ENCODE peak calls at places on chromosome 10, in six cellular contexts. G is HFFc6, P is epithelial cell of prostate, X is progenitor cell of endocrine pancreas, D is non-pigmented ciliary epithelial cell, C is NCI-H1092. Y is an unnamed sample.

GRCh38 chr10:77320852-77321496 is 316.6 kb downstream of the KCNMA1 start:
- DNase-seq in G (peak; percentile 82), C (no peak), D (no peak), P (no peak), X (no peak), Y (no peak)

GRCh38 chr10:71717056-71717755 is 2.4 kb downstream of the C10orf105 start:
- DNase-seq in X (no peak), C (no peak), P (no peak), G (no peak), D (no peak), Y (no peak)

GRCh38 chr10:110868981-110869380 is 2.7 kb upstream of the PDCD4 start:
- DNase-seq in D (no peak), G (no peak), X (no peak), C (no peak), P (no peak), Y (no peak)

GRCh38 chr10:80454526-80455460 is 683 bp downstream of the TSPAN14 start:
- DNase-seq in C (no peak), X (peak; percentile 23), P (no peak), G (no peak), D (no peak), Y (no peak)

GRCh38 chr10:28637346-28637745 is 40.0 kb upstream of the BAMBI start:
- DNase-seq in C (no peak), D (no peak), G (no peak), X (no peak), P (no peak), Y (no peak)

GRCh38 chr10:20949967-20950366 is 52.9 kb upstream of the NEBL start:
- DNase-seq in P (no peak), C (no peak), D (no peak), G (no peak), X (no peak), Y (no peak)

GRCh38 chr10:114709966-114710365 is 51.9 kb upstream of the ABLIM1 start:
- DNase-seq in C (no peak), X (no peak), P (no peak), D (no peak), G (peak; percentile 61), Y (no peak)

GRCh38 chr10:120556164-120556532 is 99.1 kb downstream of the PLPP4 start:
- DNase-seq in P (no peak), C (no peak), D (no peak), X (no peak), G (no peak), Y (no peak)

GRCh38 chr10:123316776-123317175 is 162.6 kb downstream of the BUB3 start:
- DNase-seq in P (no peak), C (no peak), D (no peak), G (no peak), X (no peak), Y (no peak)

GRCh38 chr10:89591796-89592271 is 53.2 kb downstream of the PANK1 start:
- DNase-seq in C (no peak), P (no peak), D (no peak), G (no peak), X (no peak), Y (no peak)

GRCh38 chr10:95411635-95412034 is 120.8 kb upstream of the PDLIM1 start:
- DNase-seq in X (no peak), D (no peak), C (no peak), G (no peak), P (no peak), Y (no peak)

GRCh38 chr10:114914545-114914944 is 23.4 kb upstream of the TRUB1 start:
- DNase-seq in C (no peak), G (no peak), D (no peak), P (no peak), X (no peak), Y (no peak)

GRCh38 chr10:14396441-14397048 is 65.8 kb upstream of the FRMD4A start:
- DNase-seq in X (no peak), C (no peak), P (no peak), G (peak; percentile 52), D (no peak), Y (peak; percentile 6)

GRCh38 chr10:119342017-119342734 is 134.8 kb downstream of the GRK5 start:
- DNase-seq in P (no peak), D (no peak), G (no peak), X (no peak), C (no peak), Y (no peak)

GRCh38 chr10:110005716-110006115 is 2.1 kb upstream of the ADD3 start:
- DNase-seq in C (no peak), G (peak; percentile 68), X (peak; percentile 10), D (peak; percentile 42), P (no peak), Y (no peak)

GRCh38 chr10:36574212-36574611 is 551.2 kb upstream of the ANKRD30A start:
- DNase-seq in D (no peak), P (no peak), X (no peak), G (no peak), C (no peak), Y (no peak)

GRCh38 chr10:114359041-114359952 is 45.0 kb downstream of the AFAP1L2 start:
- DNase-seq in G (no peak), D (no peak), P (no peak), X (no peak), C (no peak), Y (no peak)

GRCh38 chr10:121783782-121784372 is 144.0 kb downstream of the ATE1 start:
- DNase-seq in X (no peak), D (no peak), P (no peak), G (no peak), C (no peak), Y (no peak)

GRCh38 chr10:104339469-104340098 is 1.3 kb upstream of the ITPRIP start:
- DNase-seq in C (no peak), X (no peak), G (peak; percentile 59), D (no peak), P (no peak), Y (peak; percentile 53)

GRCh38 chr10:44071479-44071878 is 313.4 kb downstream of the CXCL12 start:
- DNase-seq in G (peak; percentile 78), D (no peak), X (no peak), C (no peak), P (no peak), Y (no peak)

GRCh38 chr10:92640110-92640509 is 47.2 kb downstream of the KIF11 start:
- DNase-seq in G (peak; percentile 40), C (no peak), X (no peak), P (no peak), D (peak; percentile 22), Y (no peak)

GRCh38 chr10:18204050-18204449 is 63.8 kb downstream of the CACNB2 start:
- DNase-seq in D (no peak), G (no peak), P (no peak), X (no peak), C (no peak), Y (no peak)

GRCh38 chr10:29877798-29878491 is 181.4 kb downstream of the JCAD start:
- DNase-seq in C (no peak), D (no peak), G (no peak), P (no peak), X (no peak), Y (no peak)

GRCh38 chr10:114566064-114566463 is 92.0 kb downstream of the ABLIM1 start:
- DNase-seq in D (no peak), C (no peak), X (no peak), G (no peak), P (no peak), Y (no peak)

GRCh38 chr10:33279791-33280190 is 54.7 kb downstream of the NRP1 start:
- DNase-seq in C (no peak), G (no peak), X (no peak), D (no peak), P (no peak), Y (no peak)

GRCh38 chr10:53886325-53887300 is 914.4 kb downstream of the PCDH15 start:
- DNase-seq in C (no peak), D (no peak), X (no peak), G (no peak), P (no peak), Y (no peak)

GRCh38 chr10:122525788-122526187 is 34.8 kb upstream of the DMBT1 start:
- DNase-seq in X (no peak), G (no peak), C (no peak), P (no peak), D (no peak), Y (peak; percentile 13)

GRCh38 chr10:120415709-120416330 is 41.2 kb upstream of the PLPP4 start:
- DNase-seq in X (no peak), C (no peak), D (peak; percentile 86), P (no peak), G (peak; percentile 93), Y (no peak)

GRCh38 chr10:80462986-80463741 is 9.1 kb downstream of the TSPAN14 start:
- DNase-seq in X (no peak), C (peak; percentile 3), G (peak; percentile 82), D (no peak), P (no peak), Y (no peak)

GRCh38 chr10:30786131-30786530 is 156.6 kb upstream of the LYZL2 start:
- DNase-seq in C (no peak), G (peak; percentile 68), D (no peak), P (no peak), X (no peak), Y (no peak)

GRCh38 chr10:112763916-112764520 is 186.0 kb upstream of the TCF7L2 start:
- DNase-seq in P (no peak), D (peak; percentile 81), C (no peak), G (peak; percentile 66), X (no peak), Y (no peak)

GRCh38 chr10:106189254-106189653 is 975.3 kb downstream of the SORCS1 start:
- DNase-seq in P (no peak), X (peak; percentile 15), D (no peak), G (no peak), C (no peak), Y (no peak)

GRCh38 chr10:65350619-65351018 is 1575.2 kb upstream of the LRRTM3 start:
- DNase-seq in D (no peak), G (no peak), X (no peak), P (no peak), C (no peak), Y (no peak)

GRCh38 chr10:84715911-84716310 is 387.5 kb downstream of the CCSER2 start:
- DNase-seq in X (peak; percentile 18), D (no peak), C (no peak), G (no peak), P (no peak), Y (no peak)

GRCh38 chr10:27190508-27190907 is 35.4 kb downstream of the MASTL start:
- DNase-seq in X (no peak), G (no peak), D (no peak), P (no peak), C (no peak), Y (no peak)

GRCh38 chr10:132861116-132861691 is 75.3 kb upstream of the NKX6-2 start:
- DNase-seq in G (no peak), C (no peak), D (no peak), P (no peak), X (no peak), Y (no peak)

GRCh38 chr10:110704906-110705476 is 60.9 kb downstream of the RBM20 start:
- DNase-seq in G (no peak), P (no peak), X (no peak), C (no peak), D (no peak), Y (no peak)

GRCh38 chr10:21519327-21519933 is 6.1 kb downstream of the SKIDA1 start:
- DNase-seq in X (no peak), G (no peak), D (no peak), C (no peak), P (no peak), Y (no peak)